ENCODE peak calls at places on chromosome 20, in seven cellular contexts. L is fibroblast of lung, P is NCI-H460, D is nephron progenitor cell, F is T-helper 17 cell, B is HT1080, Y is hepatocyte. O is an unnamed sample.

GRCh38 chr20:60935971-60936370 is 316.1 kb upstream of the CDH4 start:
- DNase-seq in B (no peak), Y (no peak), L (no peak), P (no peak), F (no peak), D (no peak), O (no peak)

GRCh38 chr20:10074513-10074912 is 39.7 kb downstream of the ANKEF1 start:
- DNase-seq in D (no peak), F (no peak), P (peak; percentile 38), L (peak; percentile 90), B (peak; percentile 98), Y (peak; percentile 12), O (peak; percentile 32)

GRCh38 chr20:50838322-50838625 is 43.4 kb downstream of the BCAS4 start:
- DNase-seq in B (no peak), F (no peak), P (no peak), Y (no peak), D (no peak), L (no peak), O (no peak)

GRCh38 chr20:63094767-63095499 is 88.2 kb upstream of the BHLHE23 start:
- DNase-seq in P (no peak), F (peak; percentile 2), B (no peak), Y (no peak), L (no peak), D (peak; percentile 0), O (peak; percentile 45)

GRCh38 chr20:53291548-53291947 is 302.1 kb downstream of the ZNF217 start:
- DNase-seq in D (peak; percentile 10), F (no peak), Y (no peak), B (peak; percentile 5), L (no peak), P (peak; percentile 5), O (no peak)

GRCh38 chr20:41046716-41047115 is 18.1 kb downstream of the TOP1 start:
- DNase-seq in Y (no peak), P (no peak), F (no peak), B (peak; percentile 15), L (peak; percentile 42), D (no peak), O (no peak)

GRCh38 chr20:46838002-46838401 is 56.6 kb upstream of the EYA2 start:
- DNase-seq in D (no peak), L (no peak), P (no peak), B (no peak), Y (peak; percentile 23), F (no peak), O (no peak)

GRCh38 chr20:2816583-2817340 is 598 bp downstream of the TMEM239 start:
- DNase-seq in B (no peak), L (no peak), D (no peak), P (no peak), Y (no peak), F (no peak), O (no peak)

GRCh38 chr20:11867286-11867921 is 50.3 kb upstream of the BTBD3 start:
- DNase-seq in L (no peak), Y (no peak), P (no peak), D (no peak), F (no peak), B (peak; percentile 3), O (no peak)

GRCh38 chr20:34017610-34018009 is 23.9 kb downstream of the RALY start:
- DNase-seq in L (peak; percentile 69), F (no peak), Y (no peak), D (no peak), B (peak; percentile 95), P (no peak), O (no peak)

GRCh38 chr20:25750765-25751696 is 54.4 kb upstream of the ZNF337 start:
- DNase-seq in F (peak; percentile 44), L (peak; percentile 51), Y (no peak), D (no peak), P (peak; percentile 38), B (no peak), O (peak; percentile 91)

GRCh38 chr20:64101731-64102621 is 5.4 kb downstream of the NPBWR2 start:
- DNase-seq in P (peak; percentile 37), D (peak; percentile 85), B (no peak), F (peak; percentile 61), L (no peak), Y (peak; percentile 74), O (peak; percentile 25)

GRCh38 chr20:4041748-4042411 is 26.5 kb upstream of the RNF24 start:
- DNase-seq in D (no peak), B (peak; percentile 96), L (peak; percentile 89), F (no peak), Y (peak; percentile 92), P (peak; percentile 30), O (no peak)

GRCh38 chr20:60170116-60170515 is 211.9 kb downstream of the CDH26 start:
- DNase-seq in D (no peak), F (no peak), L (no peak), B (no peak), P (no peak), Y (no peak), O (no peak)

GRCh38 chr20:55253765-55254164 is 751.6 kb downstream of the CBLN4 start:
- DNase-seq in D (no peak), Y (peak; percentile 30), B (peak; percentile 64), L (peak; percentile 3), P (no peak), F (no peak), O (no peak)

GRCh38 chr20:62925420-62926228 is 681 bp downstream of the DIDO1 start:
- DNase-seq in B (peak; percentile 32), D (peak; percentile 46), L (peak; percentile 32), F (peak; percentile 38), Y (peak; percentile 49), P (no peak), O (no peak)

GRCh38 chr20:58483051-58483450 is 32.1 kb downstream of the APCDD1L start:
- DNase-seq in B (no peak), Y (no peak), F (no peak), D (no peak), P (no peak), L (no peak), O (no peak)

GRCh38 chr20:57716893-57717292 is 7.1 kb upstream of the PMEPA1 start:
- DNase-seq in B (no peak), P (no peak), F (no peak), Y (no peak), L (no peak), D (no peak), O (no peak)